ENCODE peak calls at places on chromosome 5, in five cellular contexts. L is HCT116, V is PC-3, O is MM.1S, X is fibroblast of lung. J is an unnamed sample.

GRCh38 chr5:139796061-139796806 is 626 bp downstream of the PSD2 start:
- DNase-seq in O (no peak), L (no peak), V (no peak), X (no peak), J (peak; percentile 75)

GRCh38 chr5:116137544-116138378 is 52.9 kb downstream of the COMMD10 start:
- DNase-seq in L (peak; percentile 41), X (peak; percentile 40), O (peak; percentile 65), V (peak; percentile 68), J (peak; percentile 69)

GRCh38 chr5:52999357-52999949 is 10.3 kb downstream of the ITGA2 start:
- DNase-seq in V (no peak), X (peak; percentile 63), O (no peak), L (no peak), J (no peak)

GRCh38 chr5:1336106-1336561 is 8.8 kb downstream of the CLPTM1L start:
- DNase-seq in L (no peak), V (no peak), O (peak; percentile 93), X (no peak), J (no peak)

GRCh38 chr5:159902444-159903121 is 13.7 kb upstream of the ADRA1B start:
- DNase-seq in X (peak; percentile 87), O (no peak), L (peak; percentile 65), V (peak; percentile 92), J (no peak)

GRCh38 chr5:52829664-52830063 is 41.9 kb downstream of the ITGA1 start:
- DNase-seq in L (no peak), X (no peak), V (no peak), O (no peak), J (no peak)

GRCh38 chr5:140311011-140311467 is 8.1 kb upstream of the PFDN1 start:
- DNase-seq in O (no peak), V (peak; percentile 86), X (peak; percentile 97), L (no peak), J (no peak)

GRCh38 chr5:82244854-82245635 is 33.1 kb downstream of the RPS23 start:
- DNase-seq in X (no peak), L (no peak), O (no peak), V (no peak), J (no peak)

GRCh38 chr5:71924325-71924724 is 182.9 kb upstream of the MAP1B start:
- DNase-seq in V (no peak), O (no peak), X (peak; percentile 36), L (no peak), J (no peak)

GRCh38 chr5:143214458-143214857 is 189.0 kb downstream of the NR3C1 start:
- DNase-seq in O (no peak), L (no peak), V (no peak), X (no peak), J (peak; percentile 15)

GRCh38 chr5:74772359-74772758 is 5.3 kb downstream of the NSA2 start:
- DNase-seq in V (no peak), L (no peak), O (no peak), X (no peak), J (no peak)

GRCh38 chr5:56480305-56481146 is 247.4 kb upstream of the ANKRD55 start:
- DNase-seq in V (peak; percentile 2), O (peak; percentile 65), X (peak; percentile 75), L (no peak), J (peak; percentile 87)

GRCh38 chr5:107671742-107672211 is 1.0 kb upstream of the EFNA5 start:
- DNase-seq in V (peak; percentile 70), O (peak; percentile 10), L (peak; percentile 47), X (peak; percentile 82), J (peak; percentile 75)

GRCh38 chr5:150120062-150120441 is 33.7 kb upstream of the CSF1R start:
- DNase-seq in O (no peak), V (no peak), L (no peak), X (no peak), J (no peak)

GRCh38 chr5:19927919-19928318 is 60.1 kb downstream of the CDH18 start:
- DNase-seq in L (no peak), X (no peak), V (no peak), O (no peak), J (peak; percentile 28)

GRCh38 chr5:150263801-150264621 is 25.6 kb downstream of the CAMK2A start:
- DNase-seq in O (no peak), L (peak; percentile 70), X (peak; percentile 92), V (peak; percentile 100), J (no peak)

GRCh38 chr5:155943516-155944407 is 383.2 kb upstream of the SGCD start:
- DNase-seq in O (peak; percentile 58), X (peak; percentile 55), L (no peak), V (peak; percentile 2), J (peak; percentile 74)

GRCh38 chr5:154129868-154130267 is 60.7 kb upstream of the GALNT10 start:
- DNase-seq in O (no peak), L (no peak), X (no peak), V (no peak), J (no peak)

GRCh38 chr5:71475788-71476384 is 20.4 kb downstream of the BDP1 start:
- DNase-seq in O (peak; percentile 39), X (peak; percentile 22), L (no peak), V (peak; percentile 37), J (peak; percentile 80)

GRCh38 chr5:37088041-37088440 is 161.1 kb downstream of the CPLANE1 start:
- DNase-seq in V (no peak), X (no peak), L (no peak), O (no peak), J (no peak)

GRCh38 chr5:176530983-176531901 is 6.0 kb downstream of the RNF44 start:
- DNase-seq in O (no peak), V (no peak), X (peak; percentile 55), L (no peak), J (no peak)

GRCh38 chr5:125190232-125191051 is 444.0 kb upstream of the ZNF608 start:
- DNase-seq in X (no peak), L (no peak), V (peak; percentile 49), O (no peak), J (no peak)

GRCh38 chr5:131324311-131324710 is 60.5 kb downstream of the CDC42SE2 start:
- DNase-seq in L (no peak), V (no peak), X (no peak), O (no peak), J (peak; percentile 44)

DNA sequence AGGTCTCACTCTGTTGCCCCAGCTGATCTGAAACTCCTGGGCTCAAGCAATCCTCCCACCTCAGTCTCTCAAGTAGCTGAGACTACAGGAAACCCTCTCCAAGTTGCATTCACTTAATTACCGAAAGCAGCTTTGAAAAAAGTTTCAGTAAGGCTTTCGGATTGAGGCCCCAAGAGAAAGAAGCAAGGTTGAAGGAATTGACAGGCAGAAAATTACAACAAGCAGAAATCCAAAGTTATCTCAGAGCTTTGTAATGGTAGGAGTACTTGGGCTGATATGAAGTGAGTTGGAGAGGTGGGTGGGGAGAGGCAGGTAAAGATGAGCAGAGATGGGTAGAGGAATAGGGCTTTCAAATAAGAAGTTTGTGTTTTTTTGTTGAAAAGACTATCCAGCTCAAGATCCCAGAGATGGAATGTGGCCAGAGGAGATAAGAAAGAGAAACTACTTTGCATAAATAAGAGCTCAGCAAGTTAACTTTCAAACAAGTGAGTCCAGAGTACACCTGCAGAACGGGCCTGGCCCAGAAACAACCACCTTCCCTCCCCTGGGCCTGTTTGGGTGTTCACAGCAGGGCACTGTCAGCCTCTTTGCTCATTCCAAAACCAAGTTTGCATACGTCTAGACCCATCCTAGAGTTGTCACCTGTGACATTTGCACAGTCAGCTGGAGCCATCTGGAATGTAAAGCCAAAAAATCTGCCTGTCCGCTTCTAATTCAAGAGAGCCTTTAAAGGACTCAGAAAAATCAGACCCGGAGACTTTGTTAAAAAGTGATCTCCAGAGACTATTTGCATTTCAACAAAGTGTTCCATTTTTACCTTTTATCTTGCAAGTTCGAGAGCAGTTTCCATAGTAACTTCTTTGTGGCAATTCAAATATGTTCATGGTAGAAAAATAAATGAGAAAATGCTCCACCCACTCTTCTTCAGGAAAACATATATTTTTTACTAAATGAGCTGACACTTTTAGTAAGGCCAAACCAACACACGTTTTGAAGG is 2.3 kb upstream of the CLINT1 start:
- DNase-seq in V (no peak), X (no peak), L (no peak), O (peak; percentile 91), J (no peak)
- H3K4me3 ChIP-seq in V (no peak overlapping the region), X (no peak overlapping the region), L (no peak overlapping the region), O (no peak overlapping the region), J (no peak overlapping the region)

GRCh38 chr5:73387630-73388370 is 60.8 kb downstream of the FOXD1 start:
- DNase-seq in O (peak; percentile 98), X (peak; percentile 80), V (no peak), L (no peak), J (no peak)
- H3K4me2 ChIP-seq in O (peak overlapping the region; percentile 59), X (no peak overlapping the region), V (no peak overlapping the region), L (no peak overlapping the region), J (no peak overlapping the region)

GRCh38 chr5:55101556-55102276 is 730 bp upstream of the GZMA start:
- DNase-seq in X (no peak), V (no peak), O (peak; percentile 21), L (no peak), J (no peak)

GRCh38 chr5:55102345-55102744 is at the start of gene GZMA:
- DNase-seq in O (peak; percentile 65), X (no peak), V (no peak), L (no peak), J (no peak)

GRCh38 chr5:55108651-55109050 is 6.2 kb downstream of the GZMA start:
- DNase-seq in V (no peak), L (no peak), O (no peak), X (peak; percentile 16), J (no peak)

GRCh38 chr5:55104966-55105701 is 2.7 kb downstream of the GZMA start:
- DNase-seq in L (no peak), X (no peak), O (no peak), V (no peak), J (no peak)

DNA sequence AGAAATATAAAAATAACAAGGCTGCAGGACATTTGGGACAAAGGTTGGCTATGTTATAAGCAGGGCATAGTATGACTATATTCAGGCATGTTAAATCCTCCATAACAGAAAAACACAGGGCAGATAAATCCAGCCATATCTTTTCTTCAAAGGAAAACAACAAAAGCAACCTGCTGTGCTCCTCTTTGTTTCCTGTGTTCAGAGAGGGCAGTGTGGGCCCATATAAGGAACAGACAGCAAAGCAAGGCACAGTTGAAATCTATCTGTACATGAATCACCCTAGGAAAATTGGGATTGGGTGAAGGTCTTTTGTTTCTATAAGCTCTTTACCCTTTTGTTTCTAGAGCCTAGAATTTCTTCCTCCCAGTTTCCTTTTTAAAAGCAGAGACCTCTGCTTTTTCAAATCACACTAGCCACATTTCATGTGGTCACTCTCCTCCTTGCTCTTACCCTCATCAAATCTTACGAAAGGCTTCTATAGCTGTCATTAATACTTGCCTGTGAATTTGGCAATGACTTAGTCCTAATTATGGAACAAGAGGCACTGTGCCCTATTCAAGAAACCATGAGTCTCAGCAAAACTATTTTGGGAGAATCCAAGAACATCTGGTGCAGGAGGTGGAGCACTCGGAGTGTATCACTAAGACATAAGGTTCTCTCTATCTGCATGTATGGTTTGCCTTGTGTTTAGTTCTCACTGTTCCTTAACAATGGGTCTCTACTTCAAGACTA is 1.8 kb downstream of the GZMA start:
- DNase-seq in X (no peak), V (no peak), L (no peak), O (no peak), J (peak; percentile 57)
- H3K9ac ChIP-seq in X (no peak overlapping the region), V (no peak overlapping the region), L (no peak overlapping the region), O (no peak overlapping the region), J (no peak overlapping the region)

GRCh38 chr5:16550316-16550952 is 66.4 kb downstream of the RETREG1 start:
- DNase-seq in O (peak; percentile 75), X (no peak), L (peak; percentile 56), V (peak; percentile 96), J (peak; percentile 68)

GRCh38 chr5:16551628-16552027 is 65.2 kb downstream of the RETREG1 start:
- DNase-seq in V (no peak), O (no peak), X (no peak), L (no peak), J (no peak)

GRCh38 chr5:16548115-16548514 is 68.7 kb downstream of the RETREG1 start:
- DNase-seq in O (no peak), X (no peak), L (no peak), V (no peak), J (no peak)

GRCh38 chr5:16548812-16549211 is 68.0 kb downstream of the RETREG1 start:
- DNase-seq in V (no peak), X (no peak), L (no peak), O (no peak), J (no peak)

GRCh38 chr5:16549491-16550233 is 67.1 kb downstream of the RETREG1 start:
- DNase-seq in V (no peak), X (no peak), O (no peak), L (no peak), J (no peak)
- H3K4me3 ChIP-seq in V (peak overlapping the region; percentile 52), X (no peak overlapping the region), O (peak overlapping the region; percentile 34), L (no peak overlapping the region), J (no peak overlapping the region)